ENCODE peak calls at places on chromosomes 3 and 15, in eight cellular contexts. U is erythroblast, G is uterus, M is NCI-H146, X is fibroblast of pulmonary artery, S is iPS DF 6.9, R is H7, L is HS-27A. A is an unnamed sample.

GRCh38 chr3:3031358-3031757 is 78.8 kb downstream of the IL5RA start:
- DNase-seq in U (no peak), G (no peak), M (no peak), X (peak; percentile 2), S (no peak), R (no peak), L (no peak), A (peak; percentile 31)

GRCh38 chr3:107199962-107200465 is 177.2 kb upstream of the CCDC54 start:
- DNase-seq in U (no peak), G (no peak), M (no peak), X (no peak), S (no peak), R (no peak), L (no peak), A (no peak)

GRCh38 chr3:123036352-123037014 is 8.9 kb upstream of the SEMA5B start:
- DNase-seq in U (no peak), G (no peak), M (no peak), X (peak; percentile 82), S (no peak), R (no peak), L (no peak), A (peak; percentile 82)

GRCh38 chr3:12964713-12965612 is 108.3 kb downstream of the IQSEC1 start:
- DNase-seq in U (no peak), G (no peak), M (peak; percentile 48), X (no peak), S (no peak), R (peak; percentile 56), L (no peak), A (no peak)

GRCh38 chr3:31196881-31197364 is 302.5 kb upstream of the GADL1 start:
- DNase-seq in U (no peak), G (no peak), M (no peak), X (peak; percentile 71), S (no peak), R (peak; percentile 19), L (peak; percentile 35), A (peak; percentile 48)

GRCh38 chr3:121096968-121097367 is 189.0 kb downstream of the STXBP5L start:
- DNase-seq in U (no peak), G (no peak), M (no peak), X (no peak), S (no peak), R (no peak), L (no peak), A (no peak)

GRCh38 chr3:46674031-46674592 is 19.4 kb downstream of the ALS2CL start:
- DNase-seq in U (no peak), G (no peak), M (no peak), X (no peak), S (no peak), R (no peak), L (no peak), A (no peak)

GRCh38 chr3:81419196-81419595 is 342.2 kb downstream of the GBE1 start:
- DNase-seq in U (no peak), G (no peak), M (peak; percentile 12), X (peak; percentile 59), S (no peak), R (no peak), L (no peak), A (peak; percentile 24)

GRCh38 chr3:121736112-121736511 is 13.4 kb downstream of the GOLGB1 start:
- DNase-seq in U (no peak), G (no peak), M (no peak), X (no peak), S (no peak), R (no peak), L (no peak), A (no peak)

GRCh38 chr3:124691599-124691998 is 38.7 kb upstream of the UMPS start:
- DNase-seq in U (no peak), G (no peak), M (no peak), X (no peak), S (no peak), R (no peak), L (no peak), A (no peak)

GRCh38 chr3:122977645-122978466 is 49.7 kb downstream of the SEMA5B start:
- DNase-seq in U (no peak), G (peak; percentile 45), M (peak; percentile 36), X (peak; percentile 64), S (no peak), R (peak; percentile 87), L (peak; percentile 83), A (peak; percentile 51)

GRCh38 chr3:42539871-42540714 is 37.6 kb downstream of the VIPR1 start:
- DNase-seq in U (peak; percentile 52), G (no peak), M (peak; percentile 62), X (peak; percentile 40), S (peak; percentile 87), R (peak; percentile 95), L (no peak), A (peak; percentile 26)

GRCh38 chr3:138781012-138781470 is 53.7 kb downstream of the PIK3CB start:
- DNase-seq in U (peak; percentile 79), G (no peak), M (no peak), X (no peak), S (no peak), R (no peak), L (no peak), A (peak; percentile 14)

GRCh38 chr15:98203872-98204660 is 243.6 kb downstream of the ARRDC4 start:
- DNase-seq in U (no peak), G (no peak), M (no peak), X (no peak), S (no peak), R (no peak), L (no peak), A (no peak)

GRCh38 chr15:31236184-31237041 is 90.2 kb upstream of the KLF13 start:
- DNase-seq in U (no peak), G (peak; percentile 93), M (peak; percentile 84), X (peak; percentile 98), S (no peak), R (peak; percentile 52), L (peak; percentile 79), A (peak; percentile 98)

GRCh38 chr15:75238150-75238549 is 20.0 kb upstream of the GOLGA6C start:
- DNase-seq in U (no peak), G (no peak), M (no peak), X (no peak), S (no peak), R (peak; percentile 26), L (no peak), A (no peak)

GRCh38 chr15:38440353-38441129 is 13.4 kb upstream of the FAM98B start:
- DNase-seq in U (peak; percentile 67), G (no peak), M (peak; percentile 84), X (peak; percentile 78), S (peak; percentile 60), R (peak; percentile 30), L (peak; percentile 29), A (peak; percentile 75)

GRCh38 chr3:45558431-45558830 is 36.1 kb upstream of the LIMD1 start:
- DNase-seq in U (no peak), G (no peak), M (no peak), X (peak; percentile 8), S (no peak), R (no peak), L (no peak), A (peak; percentile 69)

GRCh38 chr15:85150130-85150480 is 168.4 kb downstream of the PDE8A start:
- DNase-seq in U (no peak), G (no peak), M (no peak), X (no peak), S (no peak), R (no peak), L (no peak), A (no peak)

GRCh38 chr15:72222433-72222832 is 8.6 kb downstream of the PKM start:
- DNase-seq in U (no peak), G (no peak), M (no peak), X (peak; percentile 24), S (no peak), R (no peak), L (peak; percentile 73), A (no peak)

GRCh38 chr3:127670761-127671522 is 1.8 kb upstream of the ABTB1 start:
- DNase-seq in U (no peak), G (no peak), M (no peak), X (no peak), S (no peak), R (no peak), L (no peak), A (no peak)

GRCh38 chr15:40115670-40116093 is 7.0 kb upstream of the BMF start:
- DNase-seq in U (no peak), G (no peak), M (no peak), X (peak; percentile 32), S (no peak), R (peak; percentile 63), L (no peak), A (no peak)

GRCh38 chr15:60854858-60855568 is 374.1 kb downstream of the RORA start:
- DNase-seq in U (no peak), G (no peak), M (no peak), X (no peak), S (no peak), R (no peak), L (no peak), A (no peak)

GRCh38 chr3:40971191-40972168 is 227.8 kb upstream of the CTNNB1 start:
- DNase-seq in U (no peak), G (peak; percentile 92), M (no peak), X (peak; percentile 99), S (no peak), R (no peak), L (peak; percentile 31), A (peak; percentile 99)

GRCh38 chr3:142509079-142509478 is 61.2 kb upstream of the XRN1 start:
- DNase-seq in U (no peak), G (no peak), M (no peak), X (no peak), S (no peak), R (no peak), L (no peak), A (no peak)

GRCh38 chr15:81087121-81087520 is 46.9 kb upstream of the CFAP161 start:
- DNase-seq in U (no peak), G (no peak), M (no peak), X (peak; percentile 25), S (no peak), R (no peak), L (no peak), A (peak; percentile 90)

GRCh38 chr15:66211670-66212455 is 41.7 kb downstream of the MEGF11 start:
- DNase-seq in U (no peak), G (no peak), M (no peak), X (no peak), S (no peak), R (peak; percentile 72), L (no peak), A (no peak)

GRCh38 chr3:106345353-106346027 is 476.7 kb upstream of the CBLB start:
- DNase-seq in U (no peak), G (no peak), M (no peak), X (peak; percentile 90), S (no peak), R (no peak), L (peak; percentile 84), A (peak; percentile 97)

GRCh38 chr15:101179341-101180153 is 72.3 kb downstream of the CHSY1 start:
- DNase-seq in U (no peak), G (no peak), M (no peak), X (peak; percentile 35), S (no peak), R (no peak), L (no peak), A (peak; percentile 66)

GRCh38 chr15:98826658-98827057 is 178.3 kb downstream of the IGF1R start:
- DNase-seq in U (no peak), G (no peak), M (no peak), X (no peak), S (no peak), R (no peak), L (no peak), A (no peak)

GRCh38 chr3:186646106-186646505 is 5.9 kb downstream of the FETUB start:
- DNase-seq in U (no peak), G (no peak), M (no peak), X (no peak), S (no peak), R (no peak), L (no peak), A (no peak)

A was measured in fibroblast of villous mesenchyme.